ENCODE peak calls at places on chromosomes 3 and 15, in seven cellular contexts. B is NCI-H345; G is endothelial cell; L is activated CD8-positive, alpha-beta memory T cell treated with anti-CD3 and anti-CD28 coated beads, Interleukin-2, amount 50 U/mL, for 4 hours; J is GF-D8; C is astrocyte; P is HCEC 1CT. Q is an unnamed sample.

GRCh38 chr15:73956276-73957086 is 30.2 kb downstream of the LOXL1 start:
- DNase-seq in B (no peak), G (no peak), L (no peak), J (peak), C (peak), P (peak), Q (peak)

GRCh38 chr3:37935290-37935668 is 55.3 kb upstream of the VILL start:
- DNase-seq in B (no peak), G (no peak), L (no peak), J (peak), C (peak), P (peak), Q (no peak)

GRCh38 chr3:55218577-55218976 is 268.5 kb downstream of the WNT5A start:
- DNase-seq in B (no peak), G (no peak), L (no peak), J (peak), C (no peak), P (no peak), Q (no peak)

GRCh38 chr3:43515970-43516369 is 105.8 kb downstream of the ANO10 start:
- DNase-seq in B (no peak), G (no peak), L (no peak), J (no peak), C (no peak), P (no peak), Q (no peak)

GRCh38 chr3:100954990-100955389 is 38.2 kb downstream of the ABI3BP start:
- DNase-seq in B (no peak), G (no peak), L (no peak), J (no peak), C (peak), P (peak), Q (no peak)

GRCh38 chr3:23620044-23620443 is 185.7 kb upstream of the UBE2E1 start:
- DNase-seq in B (no peak), G (no peak), L (no peak), J (no peak), C (no peak), P (no peak), Q (no peak)

GRCh38 chr3:107428051-107428858 is 51.0 kb downstream of the CCDC54 start:
- DNase-seq in B (no peak), G (no peak), L (no peak), J (no peak), C (no peak), P (no peak), Q (no peak)

GRCh38 chr3:126205717-126206655 is 25.6 kb upstream of the ALDH1L1 start:
- DNase-seq in B (no peak), G (no peak), L (no peak), J (no peak), C (no peak), P (no peak), Q (no peak)

GRCh38 chr3:156761007-156761406 is 65.1 kb upstream of the LEKR1 start:
- DNase-seq in B (no peak), G (no peak), L (no peak), J (no peak), C (no peak), P (no peak), Q (no peak)

GRCh38 chr15:40415226-40415625 is 9.6 kb downstream of the IVD start:
- DNase-seq in B (no peak), G (no peak), L (no peak), J (no peak), C (no peak), P (no peak), Q (no peak)

GRCh38 chr15:64430000-64430735 is 30.2 kb upstream of the ZNF609 start:
- DNase-seq in B (peak), G (no peak), L (peak), J (peak), C (peak), P (peak), Q (peak)